ENCODE peak calls at places on chromosomes 13 and 19, in four cellular contexts. L is fibroblast of lung, W is K562, M is PC-3. C is an unnamed sample.

GRCh38 chr13:80145291-80145690 is 195.6 kb downstream of the SPRY2 start:
- DNase-seq in L (no peak), W (no peak), M (no peak), C (no peak)

GRCh38 chr13:100130092-100130491 is 41.2 kb downstream of the PCCA start:
- DNase-seq in L (no peak), W (no peak), M (peak; percentile 7), C (no peak)

GRCh38 chr13:95588721-95589120 is 36.2 kb downstream of the CLDN10 start:
- DNase-seq in L (no peak), W (no peak), M (peak; percentile 43), C (peak; percentile 10)

GRCh38 chr19:48121909-48122371 is 11.3 kb upstream of the PLA2G4C start:
- DNase-seq in L (no peak), W (no peak), M (peak; percentile 65), C (no peak)

GRCh38 chr13:106348032-106348431 is 187.4 kb downstream of the EFNB2 start:
- DNase-seq in L (peak; percentile 44), W (no peak), M (peak; percentile 88), C (peak; percentile 34)

GRCh38 chr13:112561478-112561877 is 26.5 kb downstream of the TUBGCP3 start:
- DNase-seq in L (no peak), W (no peak), M (no peak), C (no peak)

GRCh38 chr19:867301-867793 is 7.9 kb downstream of the CFD start:
- DNase-seq in L (no peak), W (no peak), M (no peak), C (no peak)

GRCh38 chr13:52845766-52846566 is 2.5 kb downstream of the PCDH8 start:
- DNase-seq in L (peak; percentile 1), W (no peak), M (no peak), C (no peak)

GRCh38 chr13:19089315-19089714 is 92.3 kb downstream of the TUBA3C start:
- DNase-seq in L (no peak), W (peak; percentile 25), M (peak; percentile 4), C (no peak)

GRCh38 chr19:29387586-29387985 is 138.2 kb upstream of the VSTM2B start:
- DNase-seq in L (no peak), W (no peak), M (no peak), C (no peak)

GRCh38 chr13:60351326-60351725 is 45.7 kb upstream of the TDRD3 start:
- DNase-seq in L (peak; percentile 91), W (no peak), M (peak; percentile 40), C (peak; percentile 65)

GRCh38 chr13:45784755-45785675 is 66.5 kb downstream of the SIAH3 start:
- DNase-seq in L (no peak), W (no peak), M (no peak), C (no peak)

GRCh38 chr19:51564791-51565190 is 6.3 kb upstream of the ZNF175 start:
- DNase-seq in L (no peak), W (peak; percentile 51), M (no peak), C (no peak)

GRCh38 chr19:39171479-39172465 is 25.0 kb upstream of the NCCRP1 start:
- DNase-seq in L (no peak), W (no peak), M (no peak), C (no peak)

GRCh38 chr19:39411006-39411831 is 1.2 kb upstream of the PLEKHG2 start:
- DNase-seq in L (peak; percentile 76), W (no peak), M (no peak), C (peak; percentile 76)

GRCh38 chr19:3606174-3606689 is 443 bp downstream of the TBXA2R start:
- DNase-seq in L (no peak), W (peak; percentile 55), M (peak; percentile 35), C (no peak)

GRCh38 chr19:310781-311496 is 19.7 kb upstream of the PLPP2 start:
- DNase-seq in L (no peak), W (no peak), M (no peak), C (no peak)

GRCh38 chr13:74118328-74118727 is 15.9 kb downstream of the KLF12 start:
- DNase-seq in L (no peak), W (no peak), M (no peak), C (no peak)

GRCh38 chr13:49165798-49166752 is 54.1 kb upstream of the MLNR start:
- DNase-seq in L (peak; percentile 46), W (no peak), M (no peak), C (peak; percentile 67)

GRCh38 chr19:15332311-15332996 is at the start of gene BRD4:
- DNase-seq in L (peak; percentile 41), W (peak; percentile 92), M (peak; percentile 62), C (peak; percentile 55)

GRCh38 chr19:32688315-32688714 is 3.3 kb upstream of the NUDT19 start:
- DNase-seq in L (no peak), W (peak; percentile 18), M (no peak), C (no peak)

GRCh38 chr13:24764276-24764630 is 284 bp downstream of the RNF17 start:
- DNase-seq in L (no peak), W (no peak), M (no peak), C (peak; percentile 13)

GRCh38 chr13:24763596-24764275 is at the start of gene RNF17:
- DNase-seq in L (no peak), W (peak; percentile 12), M (no peak), C (peak; percentile 55)
- H3K4me3 ChIP-seq in L (no peak within 1 kb of the TSS), W (no peak within 1 kb of the TSS), M (no peak within 1 kb of the TSS), C (peak within 1 kb of the TSS; percentile 59)

GRCh38 chr19:56119585-56119978 is 1.5 kb downstream of the ZNF787 start:
- DNase-seq in L (no peak), W (no peak), M (peak; percentile 12), C (peak; percentile 58)

GRCh38 chr19:56118666-56119584 is 2.2 kb downstream of the ZNF787 start:
- DNase-seq in L (no peak), W (no peak), M (no peak), C (no peak)

GRCh38 chr19:56120002-56120370 is 1.1 kb downstream of the ZNF787 start:
- DNase-seq in L (no peak), W (no peak), M (no peak), C (no peak)

GRCh38 chr19:56121180-56122167 is at the start of gene ZNF787:
- DNase-seq in L (peak; percentile 98), W (peak; percentile 97), M (peak; percentile 99), C (peak; percentile 98)

GRCh38 chr19:56120371-56121179 is 520 bp downstream of the ZNF787 start:
- DNase-seq in L (peak; percentile 70), W (peak; percentile 94), M (peak; percentile 72), C (peak; percentile 69)
- TF ChIP-seq CTCF in L (no peak), W (no peak), M (no peak), C (no peak)

GRCh38 chr19:18192673-18193387 is at the start of gene MPV17L2:
- DNase-seq in L (peak; percentile 100), W (peak; percentile 96), M (peak; percentile 99), C (peak; percentile 100)

GRCh38 chr19:18194208-18194530 is 1.2 kb downstream of the MPV17L2 start:
- DNase-seq in L (no peak), W (no peak), M (no peak), C (no peak)

GRCh38 chr19:18190278-18190677 is 2.7 kb upstream of the MPV17L2 start:
- DNase-seq in L (no peak), W (no peak), M (no peak), C (no peak)

GRCh38 chr19:18193388-18194207 is 580 bp downstream of the MPV17L2 start:
- DNase-seq in L (no peak), W (no peak), M (peak; percentile 24), C (no peak)

GRCh38 chr19:18191640-18192062 is 1.4 kb upstream of the MPV17L2 start:
- DNase-seq in L (no peak), W (no peak), M (no peak), C (no peak)
- H3K4me3 ChIP-seq in L (peak overlapping the region; percentile 88), W (peak overlapping the region; percentile 48), M (peak overlapping the region; percentile 76), C (peak overlapping the region; percentile 74)

GRCh38 chr19:46784262-46785053 is 3.9 kb downstream of the SLC1A5 start:
- DNase-seq in L (peak; percentile 93), W (peak; percentile 90), M (peak; percentile 80), C (peak; percentile 95)
- TF ChIP-seq CTCF in L (peak; percentile 20), W (peak; percentile 67), M (peak; percentile 45), C (peak; percentile 51)

GRCh38 chr13:109390391-109390790 is 396.0 kb downstream of the IRS2 start:
- DNase-seq in L (no peak), W (no peak), M (no peak), C (no peak)

GRCh38 chr13:109389456-109389855 is 396.9 kb downstream of the IRS2 start:
- DNase-seq in L (no peak), W (no peak), M (no peak), C (no peak)

GRCh38 chr13:109385161-109385560 is 401.2 kb downstream of the IRS2 start:
- DNase-seq in L (peak; percentile 34), W (no peak), M (no peak), C (peak; percentile 44)

GRCh38 chr13:109389892-109390345 is 396.5 kb downstream of the IRS2 start:
- DNase-seq in L (peak; percentile 87), W (no peak), M (no peak), C (peak; percentile 95)

DNA sequence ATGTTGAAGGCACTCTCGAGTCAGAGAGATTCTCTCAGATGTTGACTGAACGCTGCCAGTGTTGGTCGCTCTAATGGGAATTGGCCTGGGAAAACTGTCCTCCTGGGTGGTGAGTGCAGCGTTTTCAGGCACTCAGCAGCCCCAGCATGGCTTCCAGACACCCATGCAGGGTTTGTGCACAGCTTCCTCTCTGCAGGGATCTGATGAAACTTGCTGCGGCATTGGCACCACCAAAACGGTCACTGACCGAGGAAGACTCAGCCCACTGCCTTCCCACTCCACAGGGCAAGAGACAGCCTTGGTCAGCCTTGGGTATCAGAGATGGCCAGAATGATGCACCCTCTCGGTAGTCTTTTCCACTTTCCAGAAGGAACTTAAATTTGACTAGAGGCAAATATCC is 398.9 kb downstream of the IRS2 start:
- DNase-seq in L (no peak), W (no peak), M (no peak), C (no peak)
- H3K4me3 ChIP-seq in L (no peak overlapping the region), W (no peak overlapping the region), M (no peak overlapping the region), C (no peak overlapping the region)

DNA sequence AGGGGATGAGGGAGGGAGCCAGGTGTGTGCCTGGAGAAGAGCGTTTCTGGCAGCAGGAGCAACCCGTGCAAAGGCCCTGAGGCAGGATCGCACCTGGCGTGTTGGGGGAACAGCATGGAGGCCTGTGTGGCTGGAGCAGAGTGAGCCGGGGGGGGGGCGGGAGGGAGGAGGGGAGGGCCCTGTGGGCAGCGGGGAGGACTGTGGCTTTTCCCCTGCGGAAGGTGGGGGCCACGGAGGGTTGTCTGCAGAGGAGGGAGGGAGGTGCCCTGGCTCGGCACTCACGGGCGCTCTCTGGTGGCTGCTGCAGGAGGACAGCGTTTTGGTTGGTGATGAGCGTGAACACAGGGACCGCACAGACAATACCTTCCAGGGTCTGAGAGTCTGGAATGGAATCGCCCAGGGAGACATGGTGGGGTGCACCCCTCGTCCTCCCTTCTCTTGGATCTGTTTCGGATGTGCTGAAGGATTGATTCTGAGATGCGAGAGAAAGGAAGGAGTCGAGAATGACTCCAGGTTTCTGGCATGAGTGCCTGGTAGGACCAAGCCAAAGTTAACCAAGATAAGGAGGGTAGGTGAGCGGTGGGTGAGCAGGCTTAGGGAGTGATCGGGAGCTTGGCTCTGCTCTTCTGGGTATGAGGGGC is 6.5 kb downstream of the RAB11B start:
- DNase-seq in L (peak; percentile 53), W (peak; percentile 86), M (peak; percentile 72), C (peak; percentile 56)
- TF ChIP-seq CTCF in L (peak; percentile 64), W (peak; percentile 81), M (peak; percentile 83), C (peak; percentile 74)

C was measured in fibroblast of villous mesenchyme.